ENCODE peak calls at places on chromosomes 5 and 9, in six cellular contexts. F is T-helper 1 cell; G is right atrium auricular region; K is stimulated activated CD8-positive, alpha-beta memory T cell treated with anti-CD3 and anti-CD28 coated beads, Interleukin-7, amount 100 ng/mL, for 24 hours; R is cardiac fibroblast; Q is NCI-H460. P is an unnamed sample.

GRCh38 chr5:174323878-174324281 is 278.4 kb downstream of the NSG2 start:
- DNase-seq in G (no peak), K (no peak), F (no peak), Q (peak), R (peak), P (no peak)

GRCh38 chr5:8386889-8387288 is 517.9 kb downstream of the MTRR start:
- DNase-seq in R (no peak), F (no peak), K (no peak), G (no peak), Q (no peak), P (no peak)

GRCh38 chr5:127988149-127988755 is 95.3 kb upstream of the SLC12A2 start:
- DNase-seq in F (no peak), G (no peak), Q (peak), K (no peak), R (peak), P (peak)

GRCh38 chr5:28517691-28518090 is 1479.3 kb upstream of the CDH9 start:
- DNase-seq in G (no peak), Q (no peak), R (peak), F (no peak), K (no peak), P (no peak)

GRCh38 chr5:178642351-178642909 is 15.6 kb upstream of the CLK4 start:
- DNase-seq in K (no peak), Q (no peak), R (peak), G (no peak), F (no peak), P (peak)

GRCh38 chr9:7011395-7012067 is 253.8 kb downstream of the KDM4C start:
- DNase-seq in F (no peak), R (peak), Q (no peak), K (no peak), G (no peak), P (no peak)

GRCh38 chr5:6576861-6577501 is 55.9 kb downstream of the NSUN2 start:
- DNase-seq in Q (peak), F (no peak), K (no peak), R (peak), G (peak), P (peak)

GRCh38 chr5:72307573-72307967 is 12.5 kb downstream of the MRPS27 start:
- DNase-seq in Q (no peak), G (no peak), R (no peak), F (no peak), K (no peak), P (no peak)

GRCh38 chr5:153467546-153467945 is 22.9 kb upstream of the GRIA1 start:
- DNase-seq in R (no peak), G (no peak), Q (no peak), F (no peak), K (no peak), P (no peak)

GRCh38 chr5:142866563-142867275 is 96.5 kb downstream of the ARHGAP26 start:
- DNase-seq in R (peak), G (no peak), K (no peak), Q (peak), F (no peak), P (peak)

P was measured in AG09319.